ENCODE peak calls at places on chromosomes 3 and 15, in six cellular contexts. M is cardiac muscle cell; T is stomach; H is CD4-positive, alpha-beta memory T cell; B is transverse colon; V is foreskin keratinocyte. K is an unnamed sample.

GRCh38 chr15:68420186-68420684 is 11.7 kb downstream of the ITGA11 start:
- DNase-seq in B (no peak), T (no peak), M (no peak), H (no peak), V (no peak), K (peak)

GRCh38 chr3:170802164-170803151 is 67.5 kb downstream of the RPL22L1 start:
- DNase-seq in T (no peak), V (peak), B (no peak), M (peak), H (no peak), K (peak)

GRCh38 chr3:122263058-122263457 is 62.0 kb upstream of the CSTA start:
- DNase-seq in H (no peak), M (no peak), T (no peak), B (no peak), V (no peak), K (no peak)

GRCh38 chr15:75606711-75607684 is 18.5 kb downstream of the SNUPN start:
- DNase-seq in V (no peak), T (no peak), H (peak), B (peak), M (no peak), K (no peak)

GRCh38 chr3:41893977-41894376 is 67.9 kb downstream of the ULK4 start:
- DNase-seq in B (no peak), M (peak), H (peak), V (no peak), T (no peak), K (peak)

GRCh38 chr3:50237133-50237651 is 1.2 kb downstream of the GNAI2 start:
- DNase-seq in H (peak), M (peak), V (no peak), T (no peak), B (no peak), K (no peak)

GRCh38 chr15:71547066-71547465 is 263.3 kb upstream of the NR2E3 start:
- DNase-seq in M (peak), B (no peak), T (peak), V (no peak), H (no peak), K (peak)

GRCh38 chr3:190225186-190225692 is 97.0 kb downstream of the CLDN1 start:
- DNase-seq in H (peak), B (no peak), T (no peak), M (peak), V (no peak), K (no peak)

GRCh38 chr15:37107754-37108724 is 7.7 kb upstream of the MEIS2 start:
- DNase-seq in H (no peak), T (no peak), B (no peak), M (peak), V (no peak), K (no peak)

GRCh38 chr15:87477759-87478687 is 778.5 kb downstream of the NTRK3 start:
- DNase-seq in T (no peak), V (peak), B (no peak), H (no peak), M (peak), K (peak)

GRCh38 chr3:140023616-140024530 is 88.9 kb downstream of the CLSTN2 start:
- DNase-seq in B (peak), T (peak), V (no peak), M (no peak), H (no peak), K (peak)

GRCh38 chr3:188683032-188683491 is 488.7 kb upstream of the TPRG1 start:
- DNase-seq in B (no peak), T (no peak), M (peak), V (no peak), H (no peak), K (no peak)

GRCh38 chr3:140628606-140629005 is 49.3 kb upstream of the TRIM42 start:
- DNase-seq in T (no peak), H (no peak), V (no peak), M (no peak), B (no peak), K (no peak)

GRCh38 chr3:116067275-116067674 is 378.0 kb downstream of the LSAMP start:
- DNase-seq in T (no peak), B (no peak), V (no peak), M (no peak), H (no peak), K (no peak)

GRCh38 chr3:191331443-191331842 is 1.1 kb upstream of the UTS2B start:
- DNase-seq in H (no peak), V (no peak), B (no peak), M (peak), T (no peak), K (no peak)

GRCh38 chr3:134430174-134430573 is 55.6 kb downstream of the ANAPC13 start:
- DNase-seq in B (no peak), T (no peak), H (no peak), V (no peak), M (no peak), K (no peak)

GRCh38 chr3:112582242-112582874 is 20.5 kb downstream of the SLC35A5 start:
- DNase-seq in V (peak), H (peak), T (no peak), B (no peak), M (peak), K (peak)

GRCh38 chr3:126135056-126135397 is 45.4 kb downstream of the ALDH1L1 start:
- DNase-seq in M (no peak), T (peak), V (no peak), B (peak), H (no peak), K (peak)

GRCh38 chr3:19662516-19662915 is 271.5 kb downstream of the EFHB start:
- DNase-seq in V (no peak), B (no peak), H (no peak), T (no peak), M (no peak), K (no peak)

GRCh38 chr3:52763466-52763865 is 7.3 kb downstream of the NEK4 start:
- DNase-seq in T (no peak), B (no peak), V (no peak), H (no peak), M (peak), K (no peak)

GRCh38 chr15:51935466-51936118 is 36.0 kb downstream of the LEO1 start:
- DNase-seq in T (no peak), B (no peak), H (no peak), M (no peak), V (no peak), K (no peak)

DNA sequence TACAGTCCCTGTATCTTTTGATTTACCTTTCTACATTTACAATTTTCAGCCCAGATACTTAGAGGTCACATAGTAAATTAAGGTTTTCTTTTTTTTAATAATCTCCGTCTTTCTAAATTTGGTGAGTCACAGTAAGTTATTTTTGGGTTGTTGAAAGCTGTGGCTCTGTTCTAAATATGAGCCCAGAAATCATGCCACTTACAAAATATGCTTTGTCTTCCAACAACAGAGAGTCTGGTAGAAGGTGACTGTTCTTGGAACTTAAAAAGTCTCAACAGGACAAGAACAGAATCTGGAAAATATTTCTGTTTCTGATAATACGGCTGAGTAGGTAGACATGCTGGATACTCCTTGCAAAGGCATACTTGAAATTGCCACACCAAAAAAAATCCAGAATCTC is 16.0 kb downstream of the GOLGA8S start:
- DNase-seq in B (no peak), T (no peak), H (no peak), V (no peak), M (no peak), K (no peak)
- H3K27ac ChIP-seq in B (no peak), T (no peak), H (no peak), V (no peak), M (no peak), K (no peak)

GRCh38 chr3:72340056-72340455 is 508.2 kb downstream of the SHQ1 start:
- DNase-seq in M (no peak), H (no peak), B (no peak), V (no peak), T (no peak), K (no peak)
- H3K27ac ChIP-seq in M (no peak), H (no peak), B (no peak), V (no peak), T (no peak), K (peak)

GRCh38 chr3:100075163-100075562 is 39.1 kb downstream of the FILIP1L start:
- DNase-seq in H (no peak), T (no peak), B (no peak), M (no peak), V (no peak), K (no peak)
- H3K27ac ChIP-seq in H (no peak), T (no peak), B (peak), M (no peak), V (no peak), K (peak)

DNA sequence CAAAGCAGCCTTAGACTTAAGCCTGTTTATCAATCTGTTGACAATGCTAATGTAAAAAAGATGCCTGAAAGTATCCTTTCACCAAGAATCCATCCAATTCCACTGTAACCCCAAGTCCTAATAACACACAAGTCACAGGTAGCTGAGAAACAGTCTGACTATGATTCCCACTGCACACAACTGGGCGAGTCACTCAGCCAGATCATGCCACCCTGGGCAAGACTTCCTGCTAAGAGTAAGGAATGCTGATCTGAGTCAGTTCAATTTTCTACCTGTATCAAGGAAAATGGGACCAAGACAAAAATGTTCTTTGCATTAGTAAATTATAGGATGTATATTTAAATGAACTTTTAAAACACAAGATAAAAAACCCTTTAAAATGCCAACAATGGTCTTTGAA is 33.3 kb downstream of the NPTN start:
- DNase-seq in V (peak), M (no peak), B (no peak), T (no peak), H (no peak), K (no peak)
- H3K27ac ChIP-seq in V (peak), M (peak), B (no peak), T (peak), H (no peak), K (peak)

GRCh38 chr15:77496710-77497107 is 76.0 kb downstream of the HMG20A start:
- DNase-seq in M (peak), H (peak), T (peak), B (peak), V (no peak), K (peak)

GRCh38 chr15:77495806-77496589 is 75.3 kb downstream of the HMG20A start:
- DNase-seq in T (no peak), M (peak), V (no peak), B (no peak), H (no peak), K (no peak)

GRCh38 chr15:77499087-77499765 is 78.5 kb downstream of the HMG20A start:
- DNase-seq in B (no peak), M (no peak), T (no peak), V (no peak), H (no peak), K (no peak)

GRCh38 chr15:77497108-77497737 is 76.5 kb downstream of the HMG20A start:
- DNase-seq in T (peak), H (no peak), M (peak), V (no peak), B (peak), K (no peak)

GRCh38 chr15:77497942-77498361 is 77.3 kb downstream of the HMG20A start:
- DNase-seq in H (no peak), B (no peak), M (peak), T (no peak), V (no peak), K (peak)
- H3K27ac ChIP-seq in H (no peak), B (no peak), M (peak), T (no peak), V (no peak), K (peak)

DNA sequence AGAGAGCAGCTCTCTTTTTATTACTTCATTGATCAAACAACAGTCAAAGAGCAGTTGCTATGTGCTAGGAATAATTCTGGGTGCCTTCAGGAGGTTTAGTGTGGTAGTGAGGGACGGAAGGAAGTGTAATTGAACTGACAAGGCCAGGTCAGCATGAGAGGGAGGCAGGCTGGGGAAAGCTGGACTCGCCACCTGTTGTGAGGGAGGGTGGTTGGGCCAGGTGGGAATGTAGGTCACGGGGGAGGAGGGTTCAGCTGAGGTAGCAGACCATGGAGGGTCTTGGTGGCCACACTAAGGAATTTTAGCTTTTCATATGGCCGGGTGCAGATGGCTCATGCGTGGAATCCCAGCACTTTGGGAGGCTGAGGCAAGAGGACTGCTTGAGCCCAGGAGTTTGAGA is 1.5 kb upstream of the MAP6D1 start:
- DNase-seq in M (no peak), T (no peak), H (no peak), V (no peak), B (no peak), K (no peak)
- H3K27ac ChIP-seq in M (no peak), T (no peak), H (no peak), V (no peak), B (no peak), K (no peak)

GRCh38 chr3:45406812-45407211 is 18.4 kb downstream of the LARS2 start:
- DNase-seq in T (no peak), V (no peak), H (no peak), B (no peak), M (no peak), K (no peak)
- H3K27ac ChIP-seq in T (no peak), V (no peak), H (no peak), B (no peak), M (peak), K (no peak)

GRCh38 chr15:41928637-41929620 is 35.1 kb upstream of the SPTBN5 start:
- DNase-seq in M (no peak), H (no peak), T (peak), B (no peak), V (no peak), K (no peak)
- H3K27ac ChIP-seq in M (peak), H (no peak), T (peak), B (peak), V (no peak), K (peak)

DNA sequence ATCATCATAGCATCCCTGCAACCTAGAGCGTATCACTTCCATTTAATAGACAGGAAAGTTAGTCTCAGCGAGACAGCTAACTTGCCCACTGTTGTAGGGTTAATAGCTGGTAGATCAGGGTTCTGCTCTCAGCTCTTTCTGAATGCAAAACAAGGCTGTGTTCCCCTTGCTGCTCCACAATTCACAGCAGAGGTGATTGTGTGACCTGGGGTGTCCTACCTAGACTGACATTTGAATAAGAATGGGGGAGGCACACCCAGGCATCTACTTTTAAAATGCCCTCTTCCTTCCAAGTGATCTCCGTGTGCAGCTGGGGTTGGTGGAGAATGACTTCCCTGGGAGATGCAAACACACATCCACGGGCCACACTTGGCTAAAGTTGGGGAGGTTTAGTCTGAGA is 43.0 kb upstream of the CACNA2D3 start:
- DNase-seq in H (no peak), B (no peak), T (no peak), V (no peak), M (no peak), K (no peak)
- H3K27ac ChIP-seq in H (no peak), B (no peak), T (no peak), V (no peak), M (no peak), K (no peak)

GRCh38 chr3:5499404-5499803 is 311.9 kb downstream of the EDEM1 start:
- DNase-seq in T (no peak), B (no peak), H (no peak), M (no peak), V (no peak), K (no peak)
- H3K27ac ChIP-seq in T (no peak), B (no peak), H (no peak), M (no peak), V (no peak), K (no peak)